ENCODE peak calls at places on chromosomes 3 and 15, in eight cellular contexts. O, V, J, F, X, I, E and P are unnamed samples.

GRCh38 chr3:193674714-193675113 is 81.7 kb downstream of the OPA1 start:
- DNase-seq in O (no peak), V (no peak), J (no peak), F (no peak), X (no peak), I (no peak), E (no peak), P (no peak)

GRCh38 chr3:169659858-169660614 is 3.5 kb downstream of the MECOM start:
- DNase-seq in O (peak; percentile 44), V (no peak), J (no peak), F (no peak), X (no peak), I (no peak), E (no peak), P (no peak)

GRCh38 chr3:169815590-169816150 is 3.0 kb upstream of the LRRC34 start:
- DNase-seq in O (no peak), V (no peak), J (no peak), F (no peak), X (no peak), I (no peak), E (no peak), P (no peak)

GRCh38 chr3:152252750-152253149 is 16.0 kb upstream of the MBNL1 start:
- DNase-seq in O (no peak), V (no peak), J (no peak), F (no peak), X (no peak), I (no peak), E (no peak), P (no peak)

GRCh38 chr3:36488077-36488789 is 107.9 kb downstream of the STAC start:
- DNase-seq in O (no peak), V (no peak), J (no peak), F (no peak), X (no peak), I (no peak), E (no peak), P (no peak)

GRCh38 chr3:192571197-192571791 is 156.0 kb downstream of the FGF12 start:
- DNase-seq in O (peak; percentile 8), V (no peak), J (no peak), F (no peak), X (no peak), I (peak; percentile 68), E (no peak), P (no peak)

GRCh38 chr3:143769663-143770062 is 78.6 kb downstream of the SLC9A9 start:
- DNase-seq in O (no peak), V (no peak), J (no peak), F (no peak), X (no peak), I (no peak), E (no peak), P (no peak)

GRCh38 chr3:113516115-113516505 is 1.2 kb upstream of the SPICE1 start:
- DNase-seq in O (no peak), V (no peak), J (no peak), F (no peak), X (no peak), I (no peak), E (peak; percentile 44), P (no peak)

GRCh38 chr15:61141497-61142125 is 87.5 kb downstream of the RORA start:
- DNase-seq in O (no peak), V (peak; percentile 27), J (no peak), F (no peak), X (no peak), I (no peak), E (no peak), P (no peak)

GRCh38 chr15:49855917-49856637 is 235.2 kb downstream of the DTWD1 start:
- DNase-seq in O (no peak), V (no peak), J (no peak), F (no peak), X (no peak), I (peak; percentile 95), E (no peak), P (no peak)

GRCh38 chr15:37481126-37481525 is 380.8 kb upstream of the MEIS2 start:
- DNase-seq in O (no peak), V (no peak), J (no peak), F (no peak), X (no peak), I (no peak), E (no peak), P (no peak)

GRCh38 chr3:17063591-17063990 is 178.8 kb downstream of the PLCL2 start:
- DNase-seq in O (no peak), V (no peak), J (no peak), F (no peak), X (no peak), I (no peak), E (no peak), P (no peak)

GRCh38 chr15:55587321-55588069 is 650 bp downstream of the PYGO1 start:
- DNase-seq in O (peak; percentile 67), V (peak; percentile 74), J (peak; percentile 1), F (no peak), X (no peak), I (peak; percentile 60), E (peak; percentile 31), P (no peak)

GRCh38 chr15:101115887-101116680 is 135.8 kb downstream of the CHSY1 start:
- DNase-seq in O (no peak), V (no peak), J (no peak), F (no peak), X (no peak), I (peak; percentile 18), E (no peak), P (no peak)

GRCh38 chr3:82475306-82475705 is 713.9 kb upstream of the GBE1 start:
- DNase-seq in O (no peak), V (no peak), J (no peak), F (no peak), X (no peak), I (no peak), E (no peak), P (no peak)

GRCh38 chr3:165455360-165455759 is 259.2 kb upstream of the SLITRK3 start:
- DNase-seq in O (no peak), V (no peak), J (no peak), F (no peak), X (no peak), I (no peak), E (no peak), P (no peak)

GRCh38 chr3:184619348-184619747 is 57.8 kb downstream of the EPHB3 start:
- DNase-seq in O (no peak), V (peak; percentile 86), J (no peak), F (no peak), X (no peak), I (no peak), E (no peak), P (no peak)

GRCh38 chr3:95302044-95302443 is 1239.2 kb downstream of the NSUN3 start:
- DNase-seq in O (no peak), V (peak; percentile 64), J (no peak), F (no peak), X (no peak), I (peak; percentile 1), E (peak; percentile 40), P (no peak)

GRCh38 chr3:44957986-44958385 is 18.0 kb downstream of the ZDHHC3 start:
- DNase-seq in O (no peak), V (no peak), J (no peak), F (no peak), X (no peak), I (no peak), E (no peak), P (no peak)

GRCh38 chr3:188720215-188720614 is 451.6 kb upstream of the TPRG1 start:
- DNase-seq in O (no peak), V (no peak), J (no peak), F (no peak), X (no peak), I (peak; percentile 2), E (no peak), P (no peak)

GRCh38 chr3:159322322-159322939 is 520.6 kb downstream of the MFSD1 start:
- DNase-seq in O (peak; percentile 70), V (peak; percentile 67), J (no peak), F (peak; percentile 41), X (peak; percentile 3), I (peak; percentile 38), E (peak; percentile 7), P (no peak)

GRCh38 chr15:67085818-67086649 is 20.6 kb downstream of the SMAD3 start:
- DNase-seq in O (peak; percentile 57), V (peak; percentile 88), J (no peak), F (no peak), X (no peak), I (peak; percentile 85), E (no peak), P (no peak)

GRCh38 chr15:48647963-48648362 is 2.5 kb upstream of the FBN1 start:
- DNase-seq in O (no peak), V (peak; percentile 45), J (no peak), F (no peak), X (no peak), I (peak; percentile 61), E (no peak), P (no peak)

GRCh38 chr3:29452923-29453277 is 172.0 kb downstream of the RBMS3 start:
- DNase-seq in O (no peak), V (peak; percentile 18), J (no peak), F (no peak), X (no peak), I (no peak), E (no peak), P (no peak)

GRCh38 chr15:63166219-63166618 is 8.9 kb upstream of the RPS27L start:
- DNase-seq in O (no peak), V (no peak), J (no peak), F (no peak), X (no peak), I (peak; percentile 36), E (no peak), P (no peak)

GRCh38 chr3:129553171-129553570 is 10.2 kb downstream of the H1-8 start:
- DNase-seq in O (no peak), V (no peak), J (no peak), F (no peak), X (no peak), I (no peak), E (no peak), P (no peak)